ENCODE peak calls at places on chromosomes 5 and 9, in eight cellular contexts. M, A, Y, E, B, Q, S and Z are unnamed samples.

GRCh38 chr9:36008774-36009300 is 27.9 kb upstream of the RECK start:
- DNase-seq in S (peak; percentile 44), E (peak; percentile 20), Q (peak; percentile 64), Y (no peak), M (peak; percentile 53), A (peak; percentile 61), B (peak; percentile 20), Z (peak; percentile 50)

GRCh38 chr9:137319434-137319975 is 17.4 kb upstream of the NRARP start:
- DNase-seq in A (peak; percentile 19), B (no peak), S (no peak), Q (no peak), E (no peak), Y (no peak), M (no peak), Z (no peak)

GRCh38 chr5:142323480-142324376 is 1.1 kb downstream of the SPRY4 start:
- DNase-seq in E (no peak), B (no peak), Y (no peak), A (peak; percentile 52), M (no peak), S (no peak), Q (no peak), Z (peak; percentile 79)

GRCh38 chr5:35777358-35778087 is 79.2 kb upstream of the IL7R start:
- DNase-seq in M (peak; percentile 76), Q (peak; percentile 85), Y (peak; percentile 47), A (peak; percentile 69), B (peak; percentile 4), E (no peak), S (peak; percentile 68), Z (no peak)

GRCh38 chr9:111405701-111406100 is 75.7 kb upstream of the OR2K2 start:
- DNase-seq in A (no peak), B (no peak), S (no peak), Y (no peak), E (no peak), M (no peak), Q (no peak), Z (no peak)

GRCh38 chr5:169801324-169801777 is 164.3 kb downstream of the DOCK2 start:
- DNase-seq in B (no peak), A (no peak), Y (no peak), S (no peak), M (no peak), Q (no peak), E (no peak), Z (no peak)

GRCh38 chr9:130835441-130836298 is 616 bp downstream of the ABL1 start:
- DNase-seq in M (peak; percentile 16), B (peak; percentile 8), S (peak; percentile 67), Q (peak; percentile 61), E (peak; percentile 71), Y (no peak), A (peak; percentile 63), Z (peak; percentile 81)

GRCh38 chr5:42636425-42636824 is 120.2 kb upstream of the CCDC152 start:
- DNase-seq in A (no peak), Y (no peak), M (no peak), B (no peak), S (no peak), Q (no peak), E (no peak), Z (no peak)